ENCODE peak calls at places on chromosome 6, in four cellular contexts. P is tibial artery, D is breast epithelium, O is neuronal stem cell. F is an unnamed sample.

GRCh38 chr6:129679758-129680157 is 30.2 kb downstream of the ARHGAP18 start:
- DNase-seq in D (no peak), O (no peak), P (no peak), F (peak)

GRCh38 chr6:41723936-41724637 is 11.3 kb downstream of the TFEB start:
- DNase-seq in D (no peak), P (no peak), O (no peak), F (no peak)

GRCh38 chr6:98833101-98834059 is 994 bp upstream of the POU3F2 start:
- DNase-seq in D (no peak), O (peak), P (no peak), F (no peak)

GRCh38 chr6:21457647-21458046 is 135.9 kb upstream of the SOX4 start:
- DNase-seq in D (no peak), O (no peak), P (no peak), F (no peak)

GRCh38 chr6:137933696-137934095 is 66.6 kb downstream of the TNFAIP3 start:
- DNase-seq in D (peak), P (peak), O (no peak), F (peak)

GRCh38 chr6:94372229-94372628 is 952.9 kb upstream of the EPHA7 start:
- DNase-seq in O (no peak), P (no peak), D (no peak), F (no peak)

GRCh38 chr6:28863607-28864320 is 60.0 kb downstream of the TRIM27 start:
- DNase-seq in D (peak), P (peak), O (peak), F (peak)

GRCh38 chr6:167776906-167777645 is 49.6 kb upstream of the AFDN start:
- DNase-seq in P (no peak), O (no peak), D (no peak), F (no peak)

GRCh38 chr6:160921095-160921494 is 70.5 kb upstream of the MAP3K4 start:
- DNase-seq in O (no peak), P (no peak), D (no peak), F (no peak)

GRCh38 chr6:49787176-49787575 is at the start of gene PGK2:
- DNase-seq in P (no peak), O (no peak), D (no peak), F (no peak)

GRCh38 chr6:12483712-12484111 is 193.6 kb downstream of the EDN1 start:
- DNase-seq in P (no peak), D (no peak), O (no peak), F (no peak)

GRCh38 chr6:125745281-125746018 is 4.0 kb upstream of the HEY2 start:
- DNase-seq in D (no peak), P (no peak), O (peak), F (peak)

GRCh38 chr6:39561536-39562266 is 163.5 kb downstream of the KIF6 start:
- DNase-seq in D (no peak), O (no peak), P (no peak), F (no peak)

GRCh38 chr6:168713839-168714238 is 272.9 kb downstream of the SMOC2 start:
- DNase-seq in O (no peak), D (no peak), P (no peak), F (no peak)

GRCh38 chr6:43246301-43247114 is 3.2 kb downstream of the TTBK1 start:
- DNase-seq in D (no peak), O (peak), P (no peak), F (no peak)

GRCh38 chr6:112282217-112282616 is 27.9 kb upstream of the LAMA4 start:
- DNase-seq in P (peak), D (peak), O (no peak), F (no peak)

GRCh38 chr6:100300221-100300736 is 164.4 kb downstream of the SIM1 start:
- DNase-seq in D (no peak), P (no peak), O (no peak), F (no peak)

GRCh38 chr6:3610206-3610605 is 141.3 kb downstream of the PXDC1 start:
- DNase-seq in P (no peak), O (no peak), D (peak), F (no peak)

GRCh38 chr6:106501836-106502447 is 127.4 kb downstream of the RTN4IP1 start:
- DNase-seq in D (no peak), P (peak), O (no peak), F (no peak)

GRCh38 chr6:53410508-53411258 is 61.9 kb upstream of the ELOVL5 start:
- DNase-seq in P (peak), D (no peak), O (no peak), F (no peak)

GRCh38 chr6:162907876-162908481 is 180.2 kb downstream of the PACRG start:
- DNase-seq in P (no peak), D (no peak), O (no peak), F (no peak)

GRCh38 chr6:154732824-154733609 is at the start of gene SCAF8:
- DNase-seq in D (peak), P (peak), O (peak), F (peak)

GRCh38 chr6:161048636-161049035 is 57.1 kb downstream of the MAP3K4 start:
- DNase-seq in O (no peak), D (no peak), P (no peak), F (no peak)

GRCh38 chr6:117288083-117288715 is 22.8 kb downstream of the VGLL2 start:
- DNase-seq in O (no peak), D (no peak), P (no peak), F (peak)

GRCh38 chr6:70198825-70199224 is 104.1 kb downstream of the COL9A1 start:
- DNase-seq in D (no peak), O (no peak), P (no peak), F (no peak)

DNA sequence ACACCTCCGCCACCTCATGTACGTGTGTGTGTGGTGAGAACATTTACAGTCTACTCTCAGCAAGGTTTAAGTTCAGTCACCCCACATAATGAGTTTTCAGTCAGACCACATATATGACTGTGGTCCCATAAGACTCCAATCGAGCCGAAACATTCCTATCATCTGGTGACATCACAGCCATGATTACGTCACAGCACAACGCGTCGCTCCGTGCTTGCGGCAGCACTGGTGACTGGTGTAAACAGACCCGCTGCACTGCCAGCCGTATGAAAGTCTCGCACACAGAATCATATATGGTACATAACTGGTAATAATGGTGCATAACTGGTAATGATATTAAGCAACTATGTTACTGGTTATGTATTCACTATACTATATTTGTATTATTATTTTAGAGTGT is 150.7 kb downstream of the DLL1 start:
- DNase-seq in D (no peak), O (no peak), P (peak), F (no peak)
- H3K27ac ChIP-seq in D (no peak), O (no peak), P (no peak), F (no peak)

DNA sequence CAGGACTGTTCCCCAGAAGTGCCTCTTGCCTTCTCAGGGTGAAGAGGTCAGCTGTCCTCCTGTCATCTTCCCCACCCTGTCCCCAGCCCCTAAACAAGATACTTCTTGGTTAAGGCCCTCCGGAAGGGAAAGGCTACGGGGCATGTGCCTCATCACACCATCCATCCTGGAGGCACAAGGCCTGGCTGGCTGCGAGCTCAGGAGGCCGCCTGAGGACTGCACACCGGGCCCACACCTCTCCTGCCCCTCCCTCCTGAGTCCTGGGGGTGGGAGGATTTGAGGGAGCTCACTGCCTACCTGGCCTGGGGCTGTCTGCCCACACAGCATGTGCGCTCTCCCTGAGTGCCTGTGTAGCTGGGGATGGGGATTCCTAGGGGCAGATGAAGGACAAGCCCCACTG is 9.8 kb downstream of the PI16 start:
- DNase-seq in O (no peak), P (no peak), D (no peak), F (no peak)
- H3K27ac ChIP-seq in O (no peak), P (no peak), D (peak), F (no peak)

GRCh38 chr6:5778317-5778857 is 228.3 kb downstream of the NRN1 start:
- DNase-seq in D (no peak), P (no peak), O (no peak), F (no peak)

GRCh38 chr6:5778906-5779305 is 227.8 kb downstream of the NRN1 start:
- DNase-seq in O (no peak), P (no peak), D (no peak), F (no peak)

GRCh38 chr6:5772634-5773230 is 234.0 kb downstream of the NRN1 start:
- DNase-seq in D (no peak), O (no peak), P (no peak), F (no peak)

GRCh38 chr6:5771759-5772158 is 235.0 kb downstream of the NRN1 start:
- DNase-seq in P (no peak), D (no peak), O (no peak), F (no peak)

GRCh38 chr6:5776104-5776503 is 230.6 kb downstream of the NRN1 start:
- DNase-seq in P (no peak), O (no peak), D (no peak), F (no peak)
- H3K27ac ChIP-seq in P (no peak), O (no peak), D (no peak), F (no peak)

GRCh38 chr6:157519255-157520116 is 138.5 kb downstream of the ZDHHC14 start:
- DNase-seq in D (no peak), P (no peak), O (no peak), F (no peak)
- H3K27ac ChIP-seq in D (no peak), P (no peak), O (no peak), F (no peak)

DNA sequence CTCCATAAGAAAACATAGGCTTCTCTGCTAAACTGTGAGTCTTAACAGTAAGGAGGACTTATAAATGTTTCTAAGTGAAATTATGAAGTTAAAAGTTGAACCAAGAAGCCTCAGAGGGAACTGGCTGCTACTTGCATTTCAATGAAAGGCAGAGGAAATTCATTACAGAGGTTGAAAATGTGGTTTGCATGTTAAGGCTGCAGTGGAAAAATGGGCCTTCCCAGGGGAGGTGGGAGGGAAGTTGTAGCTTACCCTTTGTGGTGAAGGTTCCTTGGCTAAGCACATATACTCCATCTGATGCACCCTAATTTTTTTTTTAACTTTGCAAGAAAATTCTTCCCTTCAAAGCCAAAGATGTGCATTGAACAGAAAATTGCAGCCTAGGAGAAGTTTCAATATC is 134.3 kb downstream of the CARMIL1 start:
- DNase-seq in O (no peak), P (no peak), D (no peak), F (no peak)
- H3K27ac ChIP-seq in O (no peak), P (no peak), D (no peak), F (no peak)

GRCh38 chr6:1801401-1801800 is 191.7 kb downstream of the FOXC1 start:
- DNase-seq in O (no peak), P (no peak), D (no peak), F (no peak)
- H3K27ac ChIP-seq in O (no peak), P (peak), D (no peak), F (no peak)

F was measured in gastrocnemius medialis.